ENCODE peak calls at places on chromosomes 2 and 18, in nine cellular contexts. D is left kidney; L is amniotic stem cell; J is stimulated activated CD8-positive, alpha-beta memory T cell treated with anti-CD3 and anti-CD28 coated beads, Interleukin-7, amount 100 ng/mL, for 24 hours; Y is kidney glomerular epithelial cell; C is heart left ventricle; M is fibroblast of the aortic adventitia; F is fibroblast of lung; N is fibroblast of gingiva. K is an unnamed sample.

GRCh38 chr2:182581196-182581935 is 134.7 kb upstream of the DNAJC10 start:
- DNase-seq in Y (no peak), M (peak; percentile 62), L (no peak), D (peak; percentile 30), C (no peak), N (no peak), F (peak; percentile 72), J (no peak), K (no peak)

GRCh38 chr2:32485399-32485798 is 128.6 kb downstream of the BIRC6 start:
- DNase-seq in F (peak; percentile 14), C (no peak), M (peak; percentile 52), D (no peak), Y (no peak), N (peak; percentile 61), L (no peak), J (no peak), K (no peak)

GRCh38 chr18:36829362-36830140 is 624 bp downstream of the KIAA1328 start:
- DNase-seq in J (no peak), C (no peak), Y (no peak), D (no peak), N (no peak), F (peak; percentile 31), M (peak; percentile 34), L (no peak), K (no peak)

GRCh38 chr18:12026562-12026961 is 45.3 kb downstream of the IMPA2 start:
- DNase-seq in L (no peak), Y (no peak), M (no peak), F (no peak), D (no peak), N (no peak), J (no peak), C (no peak), K (no peak)

GRCh38 chr18:7950380-7951143 is 383.4 kb downstream of the PTPRM start:
- DNase-seq in M (peak; percentile 39), C (no peak), N (no peak), D (no peak), Y (peak; percentile 82), L (no peak), J (no peak), F (peak; percentile 78), K (peak; percentile 60)

GRCh38 chr2:183112575-183112974 is 11.7 kb upstream of the NUP35 start:
- DNase-seq in D (no peak), Y (no peak), N (no peak), F (peak; percentile 9), M (no peak), C (no peak), L (no peak), J (no peak), K (no peak)

GRCh38 chr2:181070119-181070833 is 89.9 kb downstream of the UBE2E3 start:
- DNase-seq in L (peak; percentile 1), M (peak; percentile 58), J (no peak), Y (peak; percentile 39), D (no peak), N (no peak), F (peak; percentile 77), C (no peak), K (peak; percentile 26)

GRCh38 chr18:5197032-5197434 is at the start of gene AKAIN1:
- DNase-seq in N (no peak), C (peak; percentile 25), J (no peak), F (peak; percentile 44), Y (peak; percentile 31), D (peak; percentile 95), L (no peak), M (peak; percentile 18), K (no peak)

GRCh38 chr2:174615951-174616436 is 18.4 kb upstream of the WIPF1 start:
- DNase-seq in N (peak; percentile 56), C (no peak), Y (peak; percentile 38), L (no peak), M (peak; percentile 86), D (no peak), F (peak; percentile 85), J (no peak), K (no peak)

GRCh38 chr2:187842978-187843847 is 289.0 kb upstream of the TFPI start:
- DNase-seq in C (no peak), J (no peak), N (peak; percentile 67), L (peak; percentile 58), M (peak; percentile 85), F (peak; percentile 70), D (peak; percentile 76), Y (peak; percentile 64), K (peak; percentile 51)

GRCh38 chr2:68196120-68196716 is 38.5 kb downstream of the PNO1 start:
- DNase-seq in J (no peak), N (peak; percentile 42), Y (no peak), D (peak; percentile 71), M (peak; percentile 66), C (no peak), L (no peak), F (peak; percentile 39), K (no peak)

GRCh38 chr2:122908134-122908533 is 1117.0 kb upstream of the CNTNAP5 start:
- DNase-seq in D (peak; percentile 50), M (no peak), J (no peak), C (no peak), Y (no peak), L (no peak), F (no peak), N (no peak), K (no peak)

GRCh38 chr2:170368370-170368769 is 190.4 kb downstream of the MYO3B start:
- DNase-seq in F (no peak), N (no peak), M (no peak), C (no peak), Y (no peak), L (no peak), D (no peak), J (no peak), K (no peak)

GRCh38 chr2:64737547-64737946 is 83.8 kb upstream of the SERTAD2 start:
- DNase-seq in Y (no peak), L (no peak), F (peak; percentile 66), C (no peak), D (no peak), J (no peak), M (no peak), N (no peak), K (no peak)

GRCh38 chr2:237208373-237209045 is 122.8 kb downstream of the COPS8 start:
- DNase-seq in F (peak; percentile 74), L (peak; percentile 76), J (no peak), N (peak; percentile 97), M (peak; percentile 98), C (no peak), D (no peak), Y (no peak), K (no peak)

GRCh38 chr18:50880108-50880465 is 1.2 kb downstream of the ME2 start:
- DNase-seq in N (no peak), L (no peak), D (peak; percentile 29), F (peak; percentile 8), J (no peak), C (no peak), M (peak; percentile 8), Y (no peak), K (no peak)

GRCh38 chr2:96642564-96643350 is at the start of gene FER1L5:
- DNase-seq in F (peak; percentile 80), Y (peak; percentile 39), M (peak; percentile 31), C (peak; percentile 39), N (no peak), D (peak; percentile 94), J (no peak), L (no peak), K (peak; percentile 48)

GRCh38 chr2:218733615-218734021 is 23.0 kb downstream of the TTLL4 start:
- DNase-seq in Y (peak; percentile 35), F (peak; percentile 66), C (no peak), L (no peak), M (peak; percentile 78), N (peak; percentile 77), J (no peak), D (no peak), K (peak; percentile 62)

GRCh38 chr2:111617299-111617803 is 266.6 kb downstream of the ANAPC1 start:
- DNase-seq in D (no peak), J (no peak), Y (peak; percentile 14), C (no peak), M (peak; percentile 63), L (no peak), N (no peak), F (peak; percentile 75), K (peak; percentile 32)

GRCh38 chr2:36650031-36650430 is 46.5 kb upstream of the VIT start:
- DNase-seq in L (no peak), N (peak; percentile 80), D (peak; percentile 31), J (no peak), Y (peak; percentile 37), M (peak; percentile 37), F (peak; percentile 63), C (no peak), K (peak; percentile 47)

GRCh38 chr2:102801098-102801718 is 39.4 kb downstream of the TMEM182 start:
- DNase-seq in J (no peak), F (peak; percentile 27), L (no peak), M (peak; percentile 21), N (peak; percentile 3), D (no peak), Y (no peak), C (peak; percentile 64), K (no peak)

GRCh38 chr2:111042772-111043771 is 77.6 kb upstream of the BCL2L11 start:
- DNase-seq in J (no peak), F (no peak), Y (no peak), M (no peak), N (no peak), L (no peak), D (no peak), C (no peak), K (no peak)

GRCh38 chr2:193837368-193837767 is 1642.6 kb upstream of the TMEFF2 start:
- DNase-seq in N (no peak), J (no peak), M (peak; percentile 83), D (no peak), F (peak; percentile 55), L (no peak), C (no peak), Y (no peak), K (no peak)

GRCh38 chr18:398866-399637 is 101.4 kb downstream of the COLEC12 start:
- DNase-seq in F (no peak), M (no peak), J (no peak), N (peak; percentile 34), C (no peak), D (no peak), Y (no peak), L (no peak), K (no peak)

GRCh38 chr18:48352051-48352755 is 57.0 kb downstream of the ZBTB7C start:
- DNase-seq in C (no peak), Y (no peak), M (no peak), J (no peak), D (no peak), N (no peak), F (no peak), L (no peak), K (no peak)

GRCh38 chr18:11994708-11995444 is 13.6 kb downstream of the IMPA2 start:
- DNase-seq in F (peak; percentile 21), C (no peak), N (no peak), J (no peak), Y (peak; percentile 86), L (no peak), M (peak; percentile 11), D (peak; percentile 82), K (peak; percentile 88)

GRCh38 chr2:43333656-43334144 is 107.3 kb upstream of the ZFP36L2 start:
- DNase-seq in L (peak; percentile 10), M (peak; percentile 91), F (peak; percentile 59), C (peak; percentile 56), D (no peak), Y (no peak), N (peak; percentile 91), J (no peak), K (no peak)

GRCh38 chr2:101197814-101198213 is 46.6 kb upstream of the TBC1D8 start:
- DNase-seq in Y (no peak), N (no peak), D (no peak), F (no peak), J (no peak), L (no peak), M (no peak), C (no peak), K (no peak)

GRCh38 chr18:50297621-50298442 is 10.3 kb upstream of the CXXC1 start:
- DNase-seq in J (no peak), C (peak; percentile 77), L (peak; percentile 8), Y (peak; percentile 58), D (peak; percentile 91), M (peak; percentile 73), N (peak; percentile 66), F (peak; percentile 73), K (no peak)

GRCh38 chr2:62801814-62802524 is 96.5 kb downstream of the EHBP1 start:
- DNase-seq in M (no peak), L (no peak), N (peak; percentile 30), D (no peak), F (no peak), J (no peak), C (no peak), Y (no peak), K (no peak)

GRCh38 chr18:31863103-31863502 is 79.8 kb downstream of the TRAPPC8 start:
- DNase-seq in D (no peak), L (no peak), C (no peak), F (no peak), N (no peak), Y (no peak), M (no peak), J (no peak), K (no peak)